ENCODE peak calls at places on chromosomes 2 and 18, in six cellular contexts. One of them, this sample, is unnamed.

GRCh38 chr18:48680871-48681270 is 142.0 kb downstream of the CTIF start:
- DNase-seq in transverse colon: no peak
- DNase-seq in GM06990: no peak
- DNase-seq in astrocyte of the spinal cord: peak
- DNase-seq in natural killer cell: no peak
- DNase-seq in B cell: no peak
- DNase-seq in this sample: no peak

GRCh38 chr2:38466849-38467767 is 90.0 kb upstream of the ATL2 start:
- DNase-seq in transverse colon: no peak
- DNase-seq in GM06990: no peak
- DNase-seq in astrocyte of the spinal cord: no peak
- DNase-seq in natural killer cell: no peak
- DNase-seq in B cell: no peak
- DNase-seq in this sample: no peak

GRCh38 chr18:63506336-63506646 is 29.5 kb downstream of the SERPINB5 start:
- DNase-seq in transverse colon: no peak
- DNase-seq in GM06990: no peak
- DNase-seq in astrocyte of the spinal cord: no peak
- DNase-seq in natural killer cell: no peak
- DNase-seq in B cell: no peak
- DNase-seq in this sample: no peak

GRCh38 chr2:237073552-237073951 is 12.1 kb upstream of the COPS8 start:
- DNase-seq in transverse colon: no peak
- DNase-seq in GM06990: no peak
- DNase-seq in astrocyte of the spinal cord: peak
- DNase-seq in natural killer cell: no peak
- DNase-seq in B cell: no peak
- DNase-seq in this sample: no peak

GRCh38 chr2:235745597-235745996 is 251.8 kb downstream of the AGAP1 start:
- DNase-seq in transverse colon: no peak
- DNase-seq in GM06990: no peak
- DNase-seq in astrocyte of the spinal cord: no peak
- DNase-seq in natural killer cell: no peak
- DNase-seq in B cell: no peak
- DNase-seq in this sample: no peak

GRCh38 chr2:168849610-168850009 is 40.6 kb downstream of the SPC25 start:
- DNase-seq in transverse colon: peak
- DNase-seq in GM06990: no peak
- DNase-seq in astrocyte of the spinal cord: peak
- DNase-seq in natural killer cell: no peak
- DNase-seq in B cell: no peak
- DNase-seq in this sample: no peak

GRCh38 chr2:74399785-74400184 is 19.7 kb upstream of the DCTN1 start:
- DNase-seq in transverse colon: no peak
- DNase-seq in GM06990: no peak
- DNase-seq in astrocyte of the spinal cord: peak
- DNase-seq in natural killer cell: no peak
- DNase-seq in B cell: peak
- DNase-seq in this sample: no peak

GRCh38 chr2:216683846-216684245 is 11.5 kb downstream of the IGFBP5 start:
- DNase-seq in transverse colon: peak
- DNase-seq in GM06990: no peak
- DNase-seq in astrocyte of the spinal cord: peak
- DNase-seq in natural killer cell: no peak
- DNase-seq in B cell: no peak
- DNase-seq in this sample: peak

GRCh38 chr2:54903736-54904554 is 146.3 kb downstream of the RTN4 start:
- DNase-seq in transverse colon: peak
- DNase-seq in GM06990: no peak
- DNase-seq in astrocyte of the spinal cord: peak
- DNase-seq in natural killer cell: peak
- DNase-seq in B cell: no peak
- DNase-seq in this sample: peak

GRCh38 chr2:234919711-234920110 is 32.1 kb upstream of the SH3BP4 start:
- DNase-seq in transverse colon: no peak
- DNase-seq in GM06990: no peak
- DNase-seq in astrocyte of the spinal cord: peak
- DNase-seq in natural killer cell: no peak
- DNase-seq in B cell: no peak
- DNase-seq in this sample: no peak

GRCh38 chr2:237878321-237879057 is 19.1 kb downstream of the RAMP1 start:
- DNase-seq in transverse colon: no peak
- DNase-seq in GM06990: no peak
- DNase-seq in astrocyte of the spinal cord: no peak
- DNase-seq in natural killer cell: no peak
- DNase-seq in B cell: no peak
- DNase-seq in this sample: no peak

GRCh38 chr2:237449193-237449797 is 35.3 kb upstream of the COL6A3 start:
- DNase-seq in transverse colon: no peak
- DNase-seq in GM06990: no peak
- DNase-seq in astrocyte of the spinal cord: no peak
- DNase-seq in natural killer cell: no peak
- DNase-seq in B cell: no peak
- DNase-seq in this sample: no peak

GRCh38 chr2:71716697-71717624 is 263.6 kb downstream of the DYSF start:
- DNase-seq in transverse colon: peak
- DNase-seq in GM06990: no peak
- DNase-seq in astrocyte of the spinal cord: peak
- DNase-seq in natural killer cell: no peak
- DNase-seq in B cell: no peak
- DNase-seq in this sample: no peak